ENCODE peak calls at places on chromosomes 1 and 21, in ten cellular contexts. Y is psoas muscle, V is left ventricle myocardium inferior, F is chondrocyte, B is A549, J is retinal pigment epithelial cell, D is cardiac muscle cell, T is astrocyte of the spinal cord, U is uterus, O is astrocyte of the cerebellum. I is an unnamed sample.

GRCh38 chr1:19404748-19405147 is 80.6 kb downstream of the CAPZB start:
- DNase-seq in V (no peak), Y (no peak), J (no peak), U (no peak), D (no peak), O (no peak), B (no peak), F (no peak), T (no peak), I (no peak)

GRCh38 chr1:55051169-55051568 is 11.8 kb downstream of the PCSK9 start:
- DNase-seq in V (no peak), Y (no peak), O (no peak), F (no peak), T (no peak), J (no peak), D (no peak), B (no peak), U (no peak), I (no peak)

GRCh38 chr1:217088521-217089221 is 365.4 kb upstream of the ESRRG start:
- DNase-seq in B (no peak), D (peak; percentile 29), F (no peak), J (no peak), U (no peak), O (no peak), V (no peak), T (peak; percentile 2), Y (no peak), I (no peak)

GRCh38 chr21:36630485-36631206 is 68.3 kb upstream of the SIM2 start:
- DNase-seq in O (no peak), D (peak; percentile 62), V (peak; percentile 26), Y (peak; percentile 46), B (peak; percentile 57), J (no peak), F (no peak), U (peak; percentile 16), T (peak; percentile 22), I (no peak)

GRCh38 chr1:21893046-21893805 is 43.9 kb downstream of the HSPG2 start:
- DNase-seq in Y (no peak), F (no peak), T (no peak), B (no peak), O (no peak), V (no peak), U (no peak), J (no peak), D (no peak), I (no peak)

GRCh38 chr1:111030590-111030989 is 66.9 kb upstream of the LRIF1 start:
- DNase-seq in Y (no peak), D (peak; percentile 74), U (no peak), F (no peak), J (no peak), T (peak; percentile 51), B (peak; percentile 2), V (no peak), O (peak; percentile 4), I (peak; percentile 68)

GRCh38 chr21:33557447-33557846 is 14.6 kb downstream of the SON start:
- DNase-seq in D (no peak), T (no peak), Y (no peak), J (no peak), O (no peak), F (no peak), V (no peak), U (no peak), B (no peak), I (no peak)

GRCh38 chr1:90340604-90341003 is 345.7 kb downstream of the ZNF326 start:
- DNase-seq in F (no peak), U (no peak), Y (no peak), O (no peak), B (no peak), D (no peak), J (no peak), T (no peak), V (no peak), I (no peak)

DNA sequence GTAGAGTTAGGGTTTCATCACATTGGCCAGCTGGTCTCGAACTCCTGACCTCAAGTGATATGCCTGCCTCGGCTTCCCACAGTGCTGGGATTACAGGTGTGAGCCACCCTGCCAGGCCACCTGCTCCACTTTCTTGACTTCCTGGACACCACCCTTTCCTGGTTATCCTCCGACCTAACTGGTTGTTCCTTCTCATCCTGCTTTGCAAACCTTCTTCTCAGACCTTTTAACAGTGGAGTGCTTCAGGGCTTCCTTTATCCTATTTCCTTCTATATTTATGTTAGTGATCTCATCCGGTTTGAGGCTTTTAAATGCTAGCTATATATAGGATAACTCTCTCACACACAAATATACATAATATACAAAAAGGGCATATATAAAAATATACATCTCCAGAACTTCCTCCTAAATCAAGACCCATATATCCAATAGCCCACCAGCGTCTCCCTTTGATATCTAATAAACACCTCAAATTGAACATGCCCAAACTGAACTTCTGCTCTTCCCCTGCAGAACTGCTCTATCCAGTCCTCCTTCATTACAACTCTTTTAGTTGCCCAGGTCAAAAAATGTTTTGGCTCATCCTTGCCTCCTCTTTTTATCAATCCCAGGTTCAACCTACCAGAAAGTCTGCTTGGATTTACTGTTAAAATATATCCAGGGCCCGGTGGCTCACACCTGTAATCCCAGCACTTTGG is 19.5 kb upstream of the UQCRHL start:
- DNase-seq in Y (no peak), B (no peak), V (no peak), F (peak; percentile 4), D (no peak), U (no peak), T (no peak), O (no peak), J (no peak), I (no peak)
- TF ChIP-seq CTCF in Y (no peak), B (no peak), V (no peak), F (no peak), D (no peak), U (no peak), T (no peak), O (no peak), J (no peak), I (no peak)

DNA sequence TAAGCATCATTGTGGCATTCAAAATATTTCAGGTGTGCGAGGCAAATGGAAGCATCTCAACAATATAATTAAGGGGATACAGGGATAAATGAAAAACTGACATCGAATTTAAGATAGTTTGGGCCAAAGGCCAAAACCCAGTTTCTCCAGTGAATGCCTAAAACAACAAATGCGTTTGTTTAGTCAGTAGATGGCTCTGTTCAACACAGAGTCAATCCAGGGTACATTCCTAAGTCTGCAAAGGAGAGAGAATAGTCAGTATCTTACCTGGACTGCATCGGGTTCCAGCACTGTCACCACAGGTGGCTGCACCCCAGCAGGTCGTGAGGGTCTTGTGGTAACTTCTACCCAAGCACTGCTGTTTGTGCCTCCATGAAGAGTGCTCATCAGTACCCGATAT is 321.1 kb downstream of the KCTD3 start:
- DNase-seq in B (no peak), D (no peak), V (no peak), O (no peak), F (no peak), Y (no peak), U (no peak), J (no peak), T (peak; percentile 9), I (peak; percentile 25)
- TF ChIP-seq CTCF in B (peak; percentile 13), D (no peak), V (no peak), O (peak; percentile 22), F (no peak), Y (no peak), U (no peak), J (no peak), T (no peak), I (peak; percentile 51)

DNA sequence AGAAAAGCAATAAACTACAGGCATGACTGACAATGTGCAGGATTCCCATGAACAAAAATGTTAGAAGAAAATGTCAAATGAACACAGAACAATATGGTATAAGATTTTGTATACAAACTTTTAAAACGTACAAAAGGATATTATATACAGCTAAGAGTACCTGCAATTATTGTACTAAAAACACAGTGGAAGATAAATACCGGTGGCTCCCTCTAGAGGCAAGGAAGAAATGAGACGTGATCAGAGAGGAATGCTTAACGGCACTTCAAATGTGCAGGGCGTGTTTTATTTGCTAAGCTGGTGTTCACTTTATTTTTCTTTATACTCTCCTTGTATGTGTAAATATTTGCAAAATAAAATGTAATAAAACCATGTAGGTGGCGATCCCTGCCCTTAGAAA is 191.8 kb upstream of the SAMSN1 start:
- DNase-seq in Y (no peak), O (peak; percentile 9), D (peak; percentile 70), J (no peak), U (no peak), B (peak; percentile 1), T (peak; percentile 59), V (no peak), F (no peak), I (peak; percentile 3)
- TF ChIP-seq CTCF in Y (peak; percentile 32), O (peak; percentile 45), D (peak; percentile 58), J (peak; percentile 71), U (no peak), B (peak; percentile 40), T (peak; percentile 62), V (peak; percentile 59), F (peak; percentile 74), I (peak; percentile 67)

GRCh38 chr1:171702598-171702997 is 39.3 kb downstream of the VAMP4 start:
- DNase-seq in U (no peak), F (no peak), O (no peak), D (no peak), B (no peak), J (no peak), V (no peak), Y (no peak), T (no peak), I (no peak)

GRCh38 chr1:171711643-171712042 is 30.2 kb downstream of the VAMP4 start:
- DNase-seq in O (no peak), F (no peak), B (no peak), U (no peak), J (no peak), D (no peak), T (no peak), Y (no peak), V (no peak), I (no peak)

GRCh38 chr1:171712341-171712740 is 29.5 kb downstream of the VAMP4 start:
- DNase-seq in O (no peak), Y (no peak), B (no peak), U (no peak), J (no peak), T (no peak), F (no peak), V (no peak), D (no peak), I (no peak)

GRCh38 chr1:171707583-171707982 is 34.3 kb downstream of the VAMP4 start:
- DNase-seq in B (no peak), Y (no peak), D (no peak), J (no peak), O (no peak), F (no peak), V (no peak), U (no peak), T (no peak), I (no peak)
- TF ChIP-seq CTCF in B (no peak), Y (no peak), D (no peak), J (no peak), O (no peak), F (no peak), V (no peak), U (no peak), T (no peak), I (no peak)

DNA sequence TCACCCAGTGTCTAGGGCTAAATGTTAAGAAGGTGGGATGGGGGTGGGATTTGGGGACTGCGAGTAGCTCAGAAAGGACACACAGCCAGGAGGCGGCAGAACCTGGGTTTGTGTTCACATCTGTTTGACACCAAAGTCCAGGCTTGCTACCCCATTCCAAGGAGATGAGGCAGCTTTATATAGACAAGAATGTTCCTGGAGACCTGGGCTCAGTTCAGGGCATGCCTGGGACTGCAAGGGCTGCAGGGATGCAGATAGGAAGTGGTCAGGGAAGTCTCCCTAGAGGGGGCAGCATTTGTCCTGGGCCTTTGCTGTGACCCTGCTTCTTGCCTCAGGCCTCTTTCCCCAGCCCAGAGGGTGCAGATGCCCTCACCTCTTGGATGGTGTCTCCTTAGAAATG is 16.3 kb downstream of the PADI3 start:
- DNase-seq in U (no peak), V (no peak), J (no peak), B (no peak), F (no peak), D (no peak), T (no peak), O (no peak), Y (no peak), I (peak; percentile 36)
- TF ChIP-seq CTCF in U (no peak), V (no peak), J (no peak), B (no peak), F (no peak), D (no peak), T (no peak), O (no peak), Y (no peak), I (no peak)

I was measured in HFFc6.